ENCODE peak calls at places on chromosomes 5 and 9, in nine cellular contexts. H is ovary, X is astrocyte, D is tibial artery, C is lower leg skin, Y is left lung, W is GM06990, A is osteoblast, P is fibroblast of the aortic adventitia. L is an unnamed sample.

GRCh38 chr5:1118231-1118698 is 6.4 kb upstream of the SLC12A7 start:
- DNase-seq in H (peak), X (peak), D (no peak), C (no peak), Y (no peak), W (no peak), A (no peak), P (no peak), L (no peak)

GRCh38 chr5:76579166-76579765 is 43.9 kb downstream of the F2RL2 start:
- DNase-seq in H (no peak), X (peak), D (no peak), C (no peak), Y (no peak), W (no peak), A (no peak), P (peak), L (no peak)

GRCh38 chr5:16390825-16391224 is 74.8 kb downstream of the ZNF622 start:
- DNase-seq in H (no peak), X (no peak), D (no peak), C (no peak), Y (no peak), W (no peak), A (no peak), P (no peak), L (no peak)

GRCh38 chr5:141484499-141485304 is at the start of gene PCDHGC4:
- DNase-seq in H (no peak), X (peak), D (no peak), C (no peak), Y (no peak), W (peak), A (peak), P (no peak), L (no peak)

GRCh38 chr9:124179196-124180071 is 78.3 kb upstream of the NEK6 start:
- DNase-seq in H (no peak), X (no peak), D (no peak), C (no peak), Y (no peak), W (no peak), A (no peak), P (no peak), L (no peak)

GRCh38 chr9:89022902-89023301 is 31.6 kb downstream of the S1PR3 start:
- DNase-seq in H (no peak), X (peak), D (peak), C (no peak), Y (peak), W (no peak), A (no peak), P (peak), L (no peak)

GRCh38 chr9:1018121-1018520 is 32.0 kb upstream of the DMRT2 start:
- DNase-seq in H (no peak), X (no peak), D (no peak), C (no peak), Y (no peak), W (no peak), A (peak), P (peak), L (no peak)

GRCh38 chr9:14215614-14216013 is 98.3 kb downstream of the NFIB start:
- DNase-seq in H (no peak), X (peak), D (no peak), C (no peak), Y (no peak), W (no peak), A (peak), P (peak), L (no peak)

GRCh38 chr5:59587489-59588337 is 305.8 kb downstream of the PDE4D start:
- DNase-seq in H (no peak), X (peak), D (peak), C (no peak), Y (peak), W (no peak), A (peak), P (peak), L (peak)

GRCh38 chr9:99722852-99723251 is 98.8 kb upstream of the NR4A3 start:
- DNase-seq in H (no peak), X (no peak), D (no peak), C (no peak), Y (no peak), W (no peak), A (no peak), P (no peak), L (no peak)

GRCh38 chr9:127318651-127319167 is 54.1 kb downstream of the GARNL3 start:
- DNase-seq in H (no peak), X (peak), D (no peak), C (no peak), Y (no peak), W (no peak), A (no peak), P (peak), L (no peak)

DNA sequence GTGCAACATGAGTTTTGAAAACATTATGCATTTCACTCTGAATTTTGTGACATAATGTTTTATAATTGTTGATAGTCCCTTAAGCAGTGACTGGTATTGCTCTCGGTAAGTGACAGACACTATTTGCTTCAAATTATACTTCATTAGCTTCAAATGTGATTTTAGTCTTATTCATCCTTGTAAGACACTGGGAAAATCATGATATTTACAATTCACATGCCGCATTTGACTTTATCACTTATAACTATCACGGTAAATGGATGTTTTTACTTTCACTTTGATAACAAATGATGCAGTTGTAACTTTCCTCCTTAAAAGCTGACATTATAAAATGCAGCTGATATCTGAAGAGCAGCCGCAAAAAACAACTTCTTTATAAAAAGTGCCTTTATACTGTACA is 44.1 kb upstream of the ITGA2 start:
- DNase-seq in H (no peak), X (no peak), D (no peak), C (no peak), Y (no peak), W (no peak), A (no peak), P (peak), L (no peak)
- H3K4me3 ChIP-seq in H (peak), X (peak), D (peak), C (no peak), Y (no peak), W (no peak), A (peak), P (peak), L (peak)

DNA sequence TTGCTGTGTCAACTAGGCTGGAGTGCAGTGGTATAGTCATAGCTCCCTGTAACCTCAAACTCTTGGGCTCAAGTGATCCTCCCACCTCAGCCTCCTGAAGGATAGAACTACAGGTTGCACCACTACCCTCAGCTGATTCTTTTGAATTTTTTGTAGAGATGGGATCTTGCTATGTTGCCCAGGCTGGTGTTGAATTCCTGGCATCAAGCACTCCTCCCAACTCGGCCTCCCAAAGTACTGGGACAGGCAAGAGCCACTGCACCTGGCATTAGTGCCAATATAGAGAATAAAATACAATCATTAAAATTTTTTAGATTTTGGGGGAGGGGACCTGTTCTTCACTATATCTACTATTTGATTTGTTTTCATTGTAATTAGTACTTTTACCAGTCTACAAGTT is 15.4 kb downstream of the PPIP5K2 start:
- DNase-seq in H (no peak), X (no peak), D (no peak), C (no peak), Y (no peak), W (no peak), A (no peak), P (no peak), L (no peak)
- H3K4me3 ChIP-seq in H (no peak), X (no peak), D (no peak), C (no peak), Y (no peak), W (no peak), A (no peak), P (no peak), L (no peak)

DNA sequence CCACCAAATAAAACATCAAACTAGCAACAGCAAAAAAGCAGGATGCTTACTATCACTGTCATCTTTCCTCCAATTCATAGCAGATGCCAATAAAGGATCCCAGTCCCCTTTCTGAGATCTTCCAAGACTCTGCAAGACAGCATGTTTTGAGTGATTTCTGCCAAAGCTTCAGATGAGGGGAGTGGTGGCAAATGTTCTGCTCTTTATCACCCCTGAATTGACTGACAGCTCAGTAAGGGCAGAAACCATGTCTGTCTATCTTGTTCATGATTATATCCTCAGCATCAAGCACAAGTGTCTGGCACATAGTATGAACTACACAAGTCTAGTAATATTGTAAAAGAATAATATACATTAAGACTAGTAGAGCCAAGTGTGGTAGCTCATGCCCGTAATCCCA is 33.9 kb upstream of the TESK1 start:
- DNase-seq in H (no peak), X (no peak), D (no peak), C (no peak), Y (no peak), W (no peak), A (peak), P (no peak), L (no peak)
- H3K4me3 ChIP-seq in H (no peak), X (no peak), D (no peak), C (no peak), Y (no peak), W (no peak), A (no peak), P (no peak), L (no peak)

DNA sequence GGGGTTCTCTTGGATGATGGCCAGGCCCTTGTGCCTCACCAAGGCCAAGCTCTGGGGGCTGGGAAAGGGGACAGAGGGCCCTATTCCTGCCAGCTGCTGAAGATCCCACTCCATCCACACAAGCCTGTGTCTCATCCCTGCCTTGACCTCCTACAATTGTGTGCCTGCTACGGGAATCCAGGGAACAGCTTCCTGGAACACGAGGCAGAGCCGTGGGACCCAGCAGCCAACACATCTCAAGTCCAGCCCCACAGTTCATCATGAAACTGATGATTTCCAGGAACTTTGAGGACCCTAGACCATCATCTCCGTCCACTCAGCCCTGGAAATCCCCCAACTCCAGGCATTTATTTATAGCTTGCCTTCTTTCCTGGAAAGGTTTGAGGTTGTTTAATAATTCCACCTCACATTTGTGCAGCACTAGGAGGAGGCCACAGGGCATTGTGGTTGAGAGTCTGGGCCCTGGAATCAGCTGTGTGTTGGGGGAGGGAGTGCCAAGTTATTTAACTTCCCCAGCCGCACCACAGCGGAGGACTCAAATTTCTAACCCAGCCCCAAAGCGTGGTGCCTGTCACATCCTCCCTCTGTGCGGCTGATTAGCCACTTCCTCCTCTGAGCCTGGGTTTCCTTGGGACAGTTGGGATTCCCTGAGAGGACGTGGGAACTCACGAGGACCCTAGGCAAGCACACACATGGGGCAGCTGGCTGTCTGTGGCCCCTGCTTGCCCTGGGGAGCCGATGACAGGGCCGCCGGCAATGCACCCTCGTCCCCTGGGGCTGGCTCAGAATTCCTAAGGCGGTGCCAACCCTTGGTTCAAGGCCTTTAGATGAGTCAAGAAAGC is 58.2 kb upstream of the GGTA1 start:
- DNase-seq in H (peak), X (peak), D (peak), C (peak), Y (no peak), W (peak), A (peak), P (peak), L (no peak)
- H3K4me3 ChIP-seq in H (no peak), X (no peak), D (no peak), C (no peak), Y (no peak), W (no peak), A (peak), P (no peak), L (no peak)

DNA sequence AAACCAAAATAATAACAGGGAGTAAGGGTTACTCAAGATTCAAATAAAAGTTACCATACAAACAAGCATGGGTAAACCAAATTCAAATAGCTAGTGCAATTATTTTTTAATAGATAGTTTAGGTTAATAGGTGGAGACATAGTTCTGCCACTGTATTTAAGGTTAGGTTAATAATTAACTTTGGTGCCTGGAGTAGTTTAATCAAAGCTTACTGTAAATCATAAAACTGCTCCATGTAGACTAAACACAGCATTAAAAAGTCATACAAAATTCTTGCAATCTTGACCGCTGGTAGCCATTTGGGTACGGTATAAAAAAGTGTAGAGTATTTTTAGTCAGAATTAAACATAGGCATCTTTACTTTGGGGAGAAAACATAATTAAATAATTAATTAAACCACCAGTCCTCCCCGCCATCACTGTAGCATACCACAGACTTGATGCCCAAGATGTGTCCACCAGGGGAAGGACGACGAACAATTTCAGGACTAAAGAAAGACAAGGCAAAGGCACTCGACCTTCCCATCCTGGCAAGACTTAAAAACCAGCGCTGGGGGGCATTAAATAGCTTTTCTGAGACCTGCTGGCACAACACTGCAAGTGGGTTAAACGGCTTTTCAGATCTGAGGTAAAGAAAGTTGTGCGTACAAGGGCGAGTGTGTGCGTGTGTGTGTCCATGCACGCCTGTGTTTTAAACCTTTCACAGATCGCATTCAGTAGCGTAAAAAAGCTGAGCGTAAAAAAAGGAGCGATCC is 2.9 kb downstream of the SEMA6A start:
- DNase-seq in H (no peak), X (no peak), D (no peak), C (no peak), Y (no peak), W (no peak), A (peak), P (no peak), L (no peak)
- H3K4me3 ChIP-seq in H (peak), X (peak), D (peak), C (peak), Y (peak), W (no peak), A (no peak), P (no peak), L (peak)

GRCh38 chr5:9895305-9895650 is 265.1 kb upstream of the TAS2R1 start:
- DNase-seq in H (no peak), X (no peak), D (no peak), C (no peak), Y (no peak), W (no peak), A (no peak), P (no peak), L (no peak)
- H3K4me3 ChIP-seq in H (no peak), X (no peak), D (no peak), C (no peak), Y (no peak), W (no peak), A (no peak), P (no peak), L (no peak)

DNA sequence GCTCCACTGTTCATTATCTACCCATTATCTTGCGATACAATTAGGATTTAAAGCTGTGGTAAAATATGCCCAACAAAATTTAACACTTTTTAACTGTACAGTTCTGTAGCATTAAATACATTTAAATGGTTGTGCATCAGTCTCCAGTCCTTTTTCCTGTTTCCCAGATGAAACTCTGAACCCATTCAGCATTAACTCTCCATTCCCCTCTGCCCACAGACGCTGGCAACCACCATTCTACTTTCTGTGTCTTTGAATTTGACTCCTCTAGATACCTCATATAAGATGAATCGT is 2.9 kb upstream of the TRIM7 start:
- DNase-seq in H (no peak), X (no peak), D (no peak), C (no peak), Y (no peak), W (no peak), A (no peak), P (no peak), L (no peak)
- H3K4me3 ChIP-seq in H (peak), X (no peak), D (peak), C (no peak), Y (no peak), W (no peak), A (no peak), P (no peak), L (peak)

GRCh38 chr5:73298251-73299016 is 125.4 kb downstream of the TMEM174 start:
- DNase-seq in H (no peak), X (no peak), D (no peak), C (no peak), Y (no peak), W (no peak), A (no peak), P (no peak), L (no peak)

GRCh38 chr5:73297430-73297829 is 124.4 kb downstream of the TMEM174 start:
- DNase-seq in H (no peak), X (no peak), D (no peak), C (no peak), Y (no peak), W (no peak), A (peak), P (no peak), L (no peak)

GRCh38 chr5:73300520-73301207 is 127.7 kb downstream of the TMEM174 start:
- DNase-seq in H (no peak), X (no peak), D (no peak), C (no peak), Y (no peak), W (no peak), A (no peak), P (no peak), L (no peak)

GRCh38 chr5:73299665-73300435 is 126.9 kb downstream of the TMEM174 start:
- DNase-seq in H (no peak), X (no peak), D (no peak), C (no peak), Y (no peak), W (no peak), A (no peak), P (no peak), L (no peak)

DNA sequence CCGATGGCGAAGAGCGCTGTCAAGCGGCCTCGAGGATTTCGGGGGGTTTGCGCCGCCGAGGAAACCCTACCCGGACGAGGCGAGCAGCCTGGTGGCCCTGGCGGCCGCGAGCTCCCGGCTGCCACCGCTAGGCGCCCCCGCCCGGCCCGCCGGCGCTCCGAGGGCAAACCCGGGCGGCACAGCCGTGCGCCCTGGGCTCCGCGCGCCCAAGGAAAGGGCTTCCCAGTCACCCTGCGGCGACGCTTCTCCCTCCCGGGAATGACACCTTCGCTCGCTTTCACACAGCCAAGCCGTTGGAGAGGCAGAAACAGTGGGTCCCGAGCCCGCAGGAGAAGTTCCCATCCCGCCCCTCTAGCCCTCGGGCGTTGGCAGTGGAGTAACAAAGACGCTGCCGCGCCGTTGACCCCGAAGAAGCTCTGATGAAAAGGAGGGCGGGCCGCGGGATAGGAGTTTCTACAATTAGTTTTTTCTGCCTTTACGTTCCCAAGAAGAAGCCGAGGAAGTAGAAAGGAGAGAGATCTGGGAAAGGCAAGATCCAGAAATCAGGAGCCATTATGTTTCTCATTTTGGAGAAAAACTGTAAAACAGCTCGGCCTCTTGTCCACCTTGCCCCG is 126.1 kb downstream of the TMEM174 start:
- DNase-seq in H (no peak), X (no peak), D (no peak), C (no peak), Y (no peak), W (peak), A (peak), P (no peak), L (no peak)
- H3K4me3 ChIP-seq in H (no peak), X (peak), D (no peak), C (peak), Y (no peak), W (no peak), A (peak), P (no peak), L (peak)